ENCODE peak calls at places on chromosomes 6 and 20, in five cellular contexts. P, J, H, I and X are unnamed samples.

GRCh38 chr6:7674291-7674690 is 51.6 kb upstream of the BMP6 start:
- DNase-seq in J (no peak), I (no peak), H (no peak), P (no peak), X (no peak)

GRCh38 chr20:47319517-47320252 is 36.8 kb downstream of the ZMYND8 start:
- DNase-seq in H (no peak), I (no peak), J (peak; percentile 41), P (peak; percentile 41), X (no peak)

GRCh38 chr20:49750611-49751396 is 37.1 kb upstream of the B4GALT5 start:
- DNase-seq in I (peak; percentile 46), J (peak; percentile 23), P (no peak), H (no peak), X (no peak)

GRCh38 chr20:21352703-21353102 is 44.6 kb downstream of the NKX2-4 start:
- DNase-seq in J (no peak), I (no peak), P (no peak), H (no peak), X (no peak)

GRCh38 chr6:30411515-30412207 is 66.7 kb downstream of the RPP21 start:
- DNase-seq in P (peak; percentile 57), I (peak; percentile 71), H (peak; percentile 92), J (peak; percentile 41), X (peak; percentile 71)

GRCh38 chr6:153852481-153852880 is 186.6 kb upstream of the OPRM1 start:
- DNase-seq in P (peak; percentile 5), H (no peak), J (no peak), I (no peak), X (no peak)

GRCh38 chr20:62117362-62117646 is 5.0 kb upstream of the LSM14B start:
- DNase-seq in P (no peak), H (no peak), J (no peak), I (peak; percentile 58), X (peak; percentile 35)

GRCh38 chr6:41150671-41151070 is 3.5 kb downstream of the TREML1 start:
- DNase-seq in P (no peak), I (no peak), J (no peak), H (peak; percentile 74), X (no peak)

GRCh38 chr6:26365633-26365995 is 616 bp downstream of the BTN3A2 start:
- DNase-seq in J (no peak), H (no peak), P (no peak), I (no peak), X (no peak)

GRCh38 chr6:44672838-44673237 is 285.3 kb downstream of the CDC5L start:
- DNase-seq in P (no peak), H (no peak), J (no peak), I (no peak), X (no peak)

GRCh38 chr6:169692516-169692915 is 9.3 kb downstream of the WDR27 start:
- DNase-seq in I (no peak), P (no peak), J (no peak), H (no peak), X (no peak)

GRCh38 chr6:81979329-81979728 is 226.8 kb upstream of the TENT5A start:
- DNase-seq in J (no peak), P (no peak), I (no peak), H (no peak), X (no peak)

GRCh38 chr6:24583463-24584389 is 62.3 kb downstream of the KIAA0319 start:
- DNase-seq in P (peak; percentile 92), I (peak; percentile 86), H (peak; percentile 91), J (peak; percentile 69), X (peak; percentile 84)

GRCh38 chr6:133956413-133957049 is 3.5 kb downstream of the TBPL1 start:
- DNase-seq in H (no peak), P (no peak), I (no peak), J (no peak), X (no peak)

GRCh38 chr20:53940883-53941546 is 129.4 kb downstream of the BCAS1 start:
- DNase-seq in P (no peak), I (no peak), H (no peak), J (no peak), X (peak; percentile 27)

GRCh38 chr6:165704001-165704748 is 41.1 kb upstream of the PDE10A start:
- DNase-seq in H (no peak), P (no peak), I (peak; percentile 27), J (no peak), X (no peak)

GRCh38 chr20:9331707-9332435 is 182.5 kb upstream of the LAMP5 start:
- DNase-seq in H (no peak), J (no peak), I (no peak), P (peak; percentile 82), X (no peak)

GRCh38 chr6:3061501-3061941 is 6.8 kb upstream of the RIPK1 start:
- DNase-seq in J (no peak), I (no peak), H (no peak), P (no peak), X (no peak)

GRCh38 chr6:49868951-49869529 is 2.7 kb upstream of the CRISP1 start:
- DNase-seq in P (no peak), H (no peak), I (no peak), J (no peak), X (no peak)

GRCh38 chr6:113120577-113121285 is 736.4 kb upstream of the MARCKS start:
- DNase-seq in H (no peak), P (no peak), I (no peak), J (no peak), X (no peak)

GRCh38 chr20:62253398-62253797 is 15.1 kb downstream of the OSBPL2 start:
- DNase-seq in H (no peak), J (no peak), I (no peak), P (no peak), X (no peak)

GRCh38 chr6:158115508-158115907 is 52.6 kb downstream of the SERAC1 start:
- DNase-seq in J (no peak), H (no peak), P (no peak), I (no peak), X (no peak)

GRCh38 chr6:43845646-43846045 is 75.6 kb downstream of the VEGFA start:
- DNase-seq in I (no peak), H (no peak), J (no peak), P (no peak), X (no peak)

GRCh38 chr6:33744001-33744848 is 2.5 kb downstream of the IP6K3 start:
- DNase-seq in I (peak; percentile 83), H (peak; percentile 95), J (peak; percentile 83), P (peak; percentile 79), X (peak; percentile 79)

GRCh38 chr6:84976516-84977420 is 212.4 kb upstream of the TBX18 start:
- DNase-seq in P (no peak), I (no peak), H (no peak), J (no peak), X (no peak)

GRCh38 chr6:132188865-132189264 is 212.4 kb downstream of the MOXD1 start:
- DNase-seq in I (no peak), J (no peak), P (no peak), H (no peak), X (no peak)

GRCh38 chr20:63182425-63182824 is 33.5 kb downstream of the YTHDF1 start:
- DNase-seq in I (no peak), P (no peak), H (peak; percentile 82), J (no peak), X (no peak)

GRCh38 chr20:37354210-37355195 is 8.6 kb downstream of the SRC start:
- DNase-seq in I (no peak), P (no peak), J (no peak), H (no peak), X (no peak)

GRCh38 chr6:144417686-144418085 is 132.6 kb downstream of the UTRN start:
- DNase-seq in P (no peak), I (no peak), J (no peak), H (no peak), X (no peak)

GRCh38 chr20:21503345-21503744 is 10.5 kb downstream of the NKX2-2 start:
- DNase-seq in H (no peak), P (no peak), I (no peak), J (no peak), X (no peak)

GRCh38 chr6:23173231-23173630 is 603.9 kb downstream of the HDGFL1 start:
- DNase-seq in I (no peak), P (no peak), H (no peak), J (no peak), X (no peak)

GRCh38 chr6:109978174-109979032 is at the start of gene GPR6:
- DNase-seq in H (peak; percentile 85), P (peak; percentile 95), J (peak; percentile 48), I (peak; percentile 80), X (peak; percentile 71)

GRCh38 chr20:38764563-38765355 is 16.5 kb downstream of the ACTR5 start:
- DNase-seq in I (no peak), J (no peak), H (no peak), P (no peak), X (no peak)

GRCh38 chr6:13402711-13403110 is 74.4 kb upstream of the TBC1D7 start:
- DNase-seq in J (no peak), H (no peak), I (no peak), P (no peak), X (no peak)

GRCh38 chr6:133202610-133203343 is 38.4 kb upstream of the EYA4 start:
- DNase-seq in H (no peak), I (no peak), P (no peak), J (no peak), X (no peak)

GRCh38 chr20:34713194-34713943 is 9.2 kb downstream of the TP53INP2 start:
- DNase-seq in H (no peak), J (no peak), I (peak; percentile 28), P (peak; percentile 48), X (peak; percentile 76)

GRCh38 chr6:150905769-150906168 is 40.3 kb downstream of the MTHFD1L start:
- DNase-seq in I (no peak), P (no peak), J (no peak), H (no peak), X (no peak)
- TF ChIP-seq CTCF in I (no peak), P (peak; percentile 17), J (peak; percentile 3), H (peak; percentile 57), X (peak; percentile 45)

DNA sequence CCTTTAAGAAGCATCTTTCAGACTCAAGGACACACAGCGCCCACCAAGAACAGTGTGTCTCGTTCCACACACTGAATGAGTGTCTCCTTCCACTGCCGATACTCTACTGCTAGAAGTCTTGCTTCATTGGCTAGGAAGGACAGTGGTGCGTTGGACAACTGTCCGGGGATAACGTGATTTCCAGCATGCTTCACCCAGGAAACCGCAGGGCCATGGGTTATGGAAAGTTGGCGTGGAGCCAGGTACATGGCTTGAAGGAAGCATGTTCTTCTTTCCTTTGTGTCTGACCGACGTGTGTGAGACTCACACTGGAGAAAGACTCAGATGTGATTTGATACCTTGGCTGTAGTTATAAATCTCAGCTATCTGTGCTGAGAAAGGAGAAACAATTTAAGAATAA is 73.2 kb downstream of the SMOC2 start:
- DNase-seq in P (peak; percentile 23), J (peak; percentile 60), I (peak; percentile 78), H (no peak), X (peak; percentile 30)
- H3K9me3 ChIP-seq in P (no peaks in the 10 kb centered on the region), J (no peaks in the 10 kb centered on the region), I (no peaks in the 10 kb centered on the region), H (no peaks in the 10 kb centered on the region), X (no peaks in the 10 kb centered on the region)

GRCh38 chr20:25058797-25059486 is 1.0 kb upstream of the ACSS1 start:
- DNase-seq in J (no peak), H (no peak), I (peak; percentile 74), P (no peak), X (no peak)
- TF ChIP-seq CTCF in J (no peak), H (no peak), I (peak; percentile 5), P (no peak), X (no peak)

GRCh38 chr6:100452998-100453397 is 11.7 kb downstream of the SIM1 start:
- DNase-seq in P (no peak), H (no peak), J (no peak), I (no peak), X (no peak)
- H3K9me3 ChIP-seq in P (no peaks in the 10 kb centered on the region), H (no peaks in the 10 kb centered on the region), J (no peaks in the 10 kb centered on the region), I (no peaks in the 10 kb centered on the region), X (peaks cover under 1% of the 10 kb centered on the region)